ENCODE peak calls at places on chromosomes 13 and 19, in nine cellular contexts. T is stomach, B is fibroblast of mammary gland, A is left ventricle myocardium inferior, Z is uterus, O is colonic mucosa, Q is tibial artery, J is MM.1S, H is ascending aorta. M is an unnamed sample.

GRCh38 chr13:32246468-32246867 is 68.7 kb downstream of the ZAR1L start:
- DNase-seq in T (peak), B (peak), A (peak), Z (peak), O (peak), Q (peak), J (peak), H (peak), M (no peak)

GRCh38 chr19:45780448-45781281 is 1.6 kb downstream of the DMPK start:
- DNase-seq in T (no peak), B (no peak), A (no peak), Z (peak), O (no peak), Q (no peak), J (no peak), H (no peak), M (no peak)

GRCh38 chr19:51799998-51800848 is 5.3 kb downstream of the FPR3 start:
- DNase-seq in T (no peak), B (peak), A (peak), Z (peak), O (no peak), Q (peak), J (no peak), H (no peak), M (peak)

GRCh38 chr13:44735806-44736205 is 159.7 kb upstream of the TSC22D1 start:
- DNase-seq in T (peak), B (no peak), A (no peak), Z (no peak), O (no peak), Q (no peak), J (peak), H (no peak), M (no peak)

GRCh38 chr13:82165396-82166174 is 1716.7 kb downstream of the SLITRK1 start:
- DNase-seq in T (no peak), B (no peak), A (no peak), Z (no peak), O (no peak), Q (no peak), J (no peak), H (no peak), M (no peak)

GRCh38 chr13:20840590-20840989 is 62.0 kb downstream of the XPO4 start:
- DNase-seq in T (no peak), B (no peak), A (no peak), Z (no peak), O (no peak), Q (no peak), J (no peak), H (no peak), M (no peak)

GRCh38 chr13:99660101-99660500 is 158.8 kb downstream of the TM9SF2 start:
- DNase-seq in T (no peak), B (no peak), A (no peak), Z (no peak), O (no peak), Q (no peak), J (no peak), H (no peak), M (no peak)

GRCh38 chr19:36547001-36547732 is 19.1 kb upstream of the ZNF260 start:
- DNase-seq in T (no peak), B (peak), A (no peak), Z (no peak), O (no peak), Q (no peak), J (no peak), H (no peak), M (no peak)

GRCh38 chr19:33529094-33529676 is 7.6 kb upstream of the PEPD start:
- DNase-seq in T (no peak), B (no peak), A (no peak), Z (no peak), O (no peak), Q (no peak), J (no peak), H (no peak), M (no peak)

GRCh38 chr13:46778879-46779278 is 18.1 kb downstream of the ESD start:
- DNase-seq in T (no peak), B (peak), A (no peak), Z (no peak), O (no peak), Q (no peak), J (no peak), H (no peak), M (no peak)

GRCh38 chr13:20666948-20667347 is 36.6 kb upstream of the IL17D start:
- DNase-seq in T (no peak), B (no peak), A (no peak), Z (no peak), O (no peak), Q (no peak), J (no peak), H (no peak), M (no peak)

GRCh38 chr13:79374578-79374977 is 31.5 kb downstream of the RBM26 start:
- DNase-seq in T (no peak), B (no peak), A (no peak), Z (no peak), O (no peak), Q (no peak), J (no peak), H (no peak), M (no peak)

GRCh38 chr13:31538067-31539042 is 201.0 kb upstream of the RXFP2 start:
- DNase-seq in T (peak), B (peak), A (no peak), Z (no peak), O (peak), Q (peak), J (no peak), H (no peak), M (no peak)

GRCh38 chr19:43956827-43957226 is 5.8 kb downstream of the ZNF221 start:
- DNase-seq in T (no peak), B (no peak), A (no peak), Z (no peak), O (no peak), Q (no peak), J (no peak), H (no peak), M (no peak)

GRCh38 chr19:5115771-5116202 is 146.9 kb downstream of the KDM4B start:
- DNase-seq in T (no peak), B (peak), A (no peak), Z (no peak), O (no peak), Q (no peak), J (no peak), H (no peak), M (no peak)

GRCh38 chr19:49609499-49610092 is 18.6 kb downstream of the PRR12 start:
- DNase-seq in T (no peak), B (no peak), A (no peak), Z (no peak), O (no peak), Q (no peak), J (no peak), H (no peak), M (no peak)

GRCh38 chr13:97710797-97711196 is 242.7 kb upstream of the IPO5 start:
- DNase-seq in T (no peak), B (no peak), A (no peak), Z (no peak), O (no peak), Q (no peak), J (no peak), H (no peak), M (no peak)

GRCh38 chr13:50414640-50415039 is 399.4 kb downstream of the KCNRG start:
- DNase-seq in T (no peak), B (no peak), A (no peak), Z (no peak), O (no peak), Q (no peak), J (no peak), H (no peak), M (no peak)

GRCh38 chr19:48991823-48992570 is 1.1 kb downstream of the GYS1 start:
- DNase-seq in T (peak), B (peak), A (peak), Z (peak), O (peak), Q (peak), J (peak), H (peak), M (peak)

DNA sequence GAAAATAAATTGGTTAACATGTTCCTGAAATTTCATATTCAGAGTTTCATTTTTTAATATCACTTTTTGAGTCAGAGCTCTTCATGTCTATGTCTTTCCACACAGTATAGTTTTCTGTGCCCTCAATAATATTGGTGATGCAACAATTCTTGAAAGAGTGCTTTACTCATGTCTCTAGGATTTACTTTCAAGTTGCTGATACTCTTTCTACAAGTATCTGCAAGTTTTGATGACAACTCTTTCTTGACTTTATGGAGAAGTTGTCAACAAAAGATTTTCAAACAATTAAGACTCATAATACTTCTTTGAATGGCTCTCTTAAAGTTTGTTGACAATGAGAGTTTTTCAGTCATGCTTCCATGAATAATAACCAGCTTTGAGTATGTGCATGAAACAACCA is 561.7 kb downstream of the DIAPH3 start:
- DNase-seq in T (no peak), B (no peak), A (no peak), Z (no peak), O (no peak), Q (no peak), J (no peak), H (no peak), M (no peak)
- TF ChIP-seq CTCF in T (no peak), B (no peak), A (no peak), Z (no peak), O (no peak), Q (no peak), J (no peak), H (no peak), M (no peak)

DNA sequence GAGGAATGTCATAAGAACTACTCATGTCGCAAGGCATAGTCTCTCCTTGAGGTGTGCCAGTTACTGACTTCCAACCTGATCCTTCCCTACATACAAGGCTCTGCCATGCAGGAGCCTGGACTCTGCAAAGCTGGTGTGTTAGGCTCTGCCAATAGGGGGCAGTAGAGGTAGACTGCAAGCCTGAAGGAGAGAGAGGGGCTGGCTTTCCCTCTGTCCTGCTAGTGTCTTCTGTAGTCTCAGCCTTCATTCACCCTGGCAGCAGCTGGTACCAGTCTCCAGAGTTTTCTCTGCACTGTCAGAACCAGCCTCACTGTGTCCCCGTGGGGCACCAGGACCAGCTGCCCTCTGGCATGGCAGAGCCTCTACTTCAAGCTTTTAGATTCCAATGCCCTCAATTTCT is 14.5 kb downstream of the SHISA2 start:
- DNase-seq in T (no peak), B (no peak), A (no peak), Z (no peak), O (peak), Q (no peak), J (no peak), H (no peak), M (no peak)
- TF ChIP-seq CTCF in T (peak), B (peak), A (peak), Z (no peak), O (peak), Q (peak), J (peak), H (no peak), M (no peak)

DNA sequence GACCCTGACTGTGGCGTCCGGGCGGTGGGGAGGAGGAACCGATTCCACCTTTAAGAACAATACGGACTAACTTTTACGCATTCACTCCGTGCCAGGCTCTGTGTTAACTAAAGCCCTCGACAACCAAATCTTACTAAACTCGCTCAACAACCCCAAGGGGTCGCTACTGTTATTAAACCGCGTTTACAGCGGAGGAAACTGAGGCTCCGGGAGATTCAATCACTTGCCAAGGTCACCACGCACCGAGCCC is 1.2 kb downstream of the SAMD1 start:
- DNase-seq in T (no peak), B (peak), A (no peak), Z (no peak), O (no peak), Q (no peak), J (no peak), H (no peak), M (no peak)
- TF ChIP-seq CTCF in T (no peak), B (no peak), A (peak), Z (no peak), O (no peak), Q (no peak), J (no peak), H (no peak), M (no peak)

GRCh38 chr19:31770220-31770619 is 421.0 kb upstream of the TSHZ3 start:
- DNase-seq in T (no peak), B (no peak), A (no peak), Z (no peak), O (no peak), Q (no peak), J (no peak), H (no peak), M (no peak)
- TF ChIP-seq CTCF in T (no peak), B (no peak), A (no peak), Z (no peak), O (no peak), Q (no peak), J (no peak), H (no peak), M (no peak)

DNA sequence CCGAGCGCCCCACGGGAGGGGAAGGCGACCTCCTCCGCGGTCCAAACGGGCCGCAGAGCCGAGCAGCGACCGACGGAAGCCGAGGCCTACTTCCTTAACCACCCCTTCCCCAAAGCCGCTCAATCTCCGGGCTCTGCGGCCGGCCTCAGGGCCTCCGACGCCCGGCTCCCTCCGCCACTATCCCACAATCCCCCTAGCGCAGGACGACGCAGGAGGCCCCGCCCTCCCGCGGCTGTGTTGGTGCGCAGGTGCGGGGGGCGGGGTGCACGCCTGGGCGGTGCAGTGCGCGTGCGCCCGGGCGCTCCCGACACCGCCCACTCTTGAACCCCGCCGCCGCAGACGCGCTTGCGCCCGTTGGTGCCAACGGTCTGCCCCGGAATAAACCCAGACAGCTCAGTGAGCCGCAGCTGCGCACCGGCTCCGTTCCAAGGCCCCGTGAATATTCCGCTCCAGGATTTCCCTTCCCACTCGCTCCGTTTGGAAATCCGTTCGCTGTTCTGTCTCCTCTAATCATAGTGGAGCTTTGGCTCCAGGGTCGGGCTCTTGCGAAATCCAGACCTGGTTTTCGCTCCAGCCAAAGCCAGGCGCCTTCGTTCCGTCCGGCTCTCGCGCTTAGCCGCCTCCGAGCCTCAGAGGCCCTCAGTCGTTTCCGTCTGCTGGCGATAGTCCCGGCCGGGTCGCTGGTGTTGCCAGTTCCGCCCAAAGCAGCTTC is at the start of gene PPP6R1:
- DNase-seq in T (peak), B (peak), A (peak), Z (peak), O (peak), Q (peak), J (peak), H (peak), M (peak)
- TF ChIP-seq CTCF in T (no peak), B (no peak), A (no peak), Z (peak), O (no peak), Q (no peak), J (no peak), H (peak), M (no peak)

DNA sequence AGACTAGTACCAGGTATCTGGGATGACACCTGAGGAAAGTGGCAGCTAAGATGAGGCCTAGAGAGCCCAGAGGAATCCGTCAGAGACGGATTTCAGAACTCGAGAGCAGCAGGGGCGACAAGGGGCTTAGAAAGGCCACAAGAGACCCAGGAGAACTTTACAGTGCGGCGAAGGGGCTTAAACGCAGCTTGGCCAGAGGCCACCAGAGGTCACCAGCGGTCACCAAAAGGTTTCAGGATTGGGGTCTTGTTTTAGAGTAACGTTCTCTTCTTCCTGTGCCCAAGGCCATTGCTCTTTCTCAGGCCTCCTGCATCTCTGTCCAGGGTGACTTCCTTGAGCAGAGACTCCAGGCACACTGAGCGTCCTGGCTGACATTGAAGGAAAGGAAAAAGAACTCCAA is 2.2 kb downstream of the ZSCAN22 start:
- DNase-seq in T (no peak), B (no peak), A (no peak), Z (no peak), O (no peak), Q (no peak), J (no peak), H (no peak), M (no peak)
- TF ChIP-seq CTCF in T (no peak), B (no peak), A (no peak), Z (no peak), O (no peak), Q (no peak), J (peak), H (no peak), M (no peak)

DNA sequence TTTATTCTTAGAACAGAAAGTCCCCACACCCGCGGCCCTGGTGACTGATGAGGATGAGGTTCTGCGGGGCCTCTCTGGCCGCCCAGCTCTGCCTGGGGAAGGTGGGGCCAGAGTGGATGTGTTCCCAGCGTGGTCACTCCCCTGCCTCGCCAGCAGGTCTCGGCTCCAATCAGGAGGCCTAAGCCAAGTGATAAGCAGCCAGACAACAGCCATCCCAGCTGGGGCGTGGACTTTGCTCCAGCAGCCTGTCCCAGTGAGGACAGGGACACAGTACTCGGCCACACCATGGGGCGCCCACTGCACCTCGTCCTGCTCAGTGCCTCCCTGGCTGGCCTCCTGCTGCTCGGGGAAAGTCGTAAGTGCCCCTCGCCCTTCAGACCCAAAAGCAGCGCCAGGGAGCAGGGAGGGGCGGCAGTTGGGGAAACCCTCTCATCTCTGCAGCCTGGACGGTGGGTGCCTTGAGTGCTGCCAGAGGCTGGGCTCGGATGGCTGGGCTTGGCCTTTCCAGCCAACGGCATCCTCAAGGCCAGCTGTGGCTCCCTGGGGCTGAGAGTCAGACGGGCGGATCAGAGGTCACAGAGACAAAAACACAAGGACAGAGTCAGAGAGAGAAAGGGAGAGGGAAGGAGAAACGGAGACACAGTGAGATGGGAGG is at the start of gene F10:
- DNase-seq in T (peak), B (peak), A (peak), Z (peak), O (peak), Q (peak), J (no peak), H (peak), M (no peak)
- TF ChIP-seq CTCF in T (peak), B (no peak), A (peak), Z (peak), O (no peak), Q (peak), J (no peak), H (no peak), M (no peak)

DNA sequence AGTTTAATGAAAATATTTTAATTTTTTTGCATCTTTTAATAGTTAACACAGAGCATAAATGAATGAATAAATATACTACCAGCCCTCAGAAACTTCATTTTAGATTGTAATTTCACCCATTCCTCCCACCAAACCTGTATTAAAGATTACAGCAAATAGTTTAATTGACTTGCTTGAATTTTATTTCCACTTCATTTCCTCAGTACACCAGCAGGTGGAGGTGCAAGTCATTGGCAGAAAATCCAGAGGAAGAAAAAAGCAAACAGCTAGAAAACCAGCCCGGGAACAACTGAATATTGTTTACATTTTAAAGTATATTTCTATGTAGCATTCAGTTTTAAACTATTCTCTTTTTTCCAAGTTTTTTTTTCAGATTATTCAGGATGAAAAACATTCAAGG is 177.8 kb downstream of the OLFM4 start:
- DNase-seq in T (no peak), B (peak), A (no peak), Z (no peak), O (no peak), Q (no peak), J (no peak), H (no peak), M (no peak)
- TF ChIP-seq CTCF in T (no peak), B (peak), A (peak), Z (no peak), O (peak), Q (no peak), J (peak), H (no peak), M (no peak)

GRCh38 chr13:78286748-78287147 is 316.6 kb downstream of the POU4F1 start:
- DNase-seq in T (no peak), B (no peak), A (no peak), Z (no peak), O (no peak), Q (no peak), J (no peak), H (no peak), M (no peak)
- TF ChIP-seq CTCF in T (no peak), B (no peak), A (no peak), Z (no peak), O (no peak), Q (no peak), J (no peak), H (no peak), M (no peak)

DNA sequence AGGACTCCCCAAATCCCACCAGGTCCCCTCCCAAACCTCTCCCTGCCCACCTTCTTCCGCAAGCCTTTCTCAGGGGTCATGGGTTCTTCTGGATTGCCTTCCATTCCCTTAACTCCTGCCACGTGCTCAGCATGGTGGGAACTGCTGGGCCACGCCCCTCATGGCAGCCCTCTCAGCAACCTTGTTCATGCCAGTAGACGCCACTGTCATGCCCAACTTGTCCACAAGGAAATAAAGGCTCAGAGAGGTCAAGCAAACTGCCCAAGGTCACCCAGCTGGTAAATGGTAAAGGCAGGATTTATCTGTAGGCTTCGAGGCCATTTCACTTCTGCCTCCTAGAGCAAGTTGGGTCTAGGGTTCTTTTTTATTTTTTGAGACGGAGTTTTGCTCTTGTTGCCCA is 10.9 kb downstream of the PRAM1 start:
- DNase-seq in T (no peak), B (no peak), A (no peak), Z (no peak), O (no peak), Q (no peak), J (no peak), H (no peak), M (no peak)
- TF ChIP-seq CTCF in T (no peak), B (peak), A (no peak), Z (no peak), O (no peak), Q (no peak), J (no peak), H (no peak), M (no peak)